ENCODE peak calls at places on chromosomes 5 and 9, in five cellular contexts. T is transverse colon, H is stomach, M is esophagus squamous epithelium, Z is A549. D is an unnamed sample. For H3K4me1 and H3K9me3, the result is how much of the 10 kb centered on the place peaks cover.

GRCh38 chr9:83013261-83013610 is 49.7 kb downstream of the RASEF start:
- DNase-seq in T (no peak), H (no peak), M (no peak), Z (peak), D (no peak)

GRCh38 chr5:131185523-131186104 is 14.9 kb downstream of the LYRM7 start:
- DNase-seq in T (no peak), H (no peak), M (no peak), Z (no peak), D (no peak)

GRCh38 chr5:55440188-55440646 is 94.5 kb downstream of the PLPP1 start:
- DNase-seq in T (no peak), H (no peak), M (no peak), Z (no peak), D (no peak)

GRCh38 chr5:160280384-160281090 is 31.8 kb downstream of the CCNJL start:
- DNase-seq in T (peak), H (no peak), M (no peak), Z (no peak), D (peak)

GRCh38 chr5:6827815-6828214 is 114.6 kb downstream of the TENT4A start:
- DNase-seq in T (no peak), H (no peak), M (no peak), Z (no peak), D (no peak)

GRCh38 chr9:95813923-95814322 is 61.6 kb upstream of the ERCC6L2 start:
- DNase-seq in T (no peak), H (no peak), M (no peak), Z (no peak), D (no peak)

GRCh38 chr5:60722416-60722815 is 22.4 kb upstream of the DEPDC1B start:
- DNase-seq in T (no peak), H (no peak), M (no peak), Z (no peak), D (no peak)

GRCh38 chr5:150511641-150512367 is 3.9 kb downstream of the NDST1 start:
- DNase-seq in T (peak), H (peak), M (no peak), Z (peak), D (no peak)

GRCh38 chr9:116099821-116100220 is 53.8 kb upstream of the PAPPA start:
- DNase-seq in T (no peak), H (no peak), M (no peak), Z (no peak), D (no peak)

GRCh38 chr5:112534564-112534963 is 115.5 kb upstream of the EPB41L4A start:
- DNase-seq in T (no peak), H (no peak), M (no peak), Z (no peak), D (no peak)

GRCh38 chr5:160317447-160317846 is 5.1 kb upstream of the CCNJL start:
- DNase-seq in T (no peak), H (peak), M (no peak), Z (no peak), D (no peak)

GRCh38 chr9:6667633-6668280 is 22.2 kb upstream of the GLDC start:
- DNase-seq in T (no peak), H (no peak), M (no peak), Z (peak), D (no peak)

GRCh38 chr5:111975133-111975532 is 218.1 kb upstream of the NREP start:
- DNase-seq in T (no peak), H (no peak), M (no peak), Z (no peak), D (no peak)

GRCh38 chr9:96603305-96604004 is 16.2 kb downstream of the CDC14B start:
- DNase-seq in T (no peak), H (no peak), M (no peak), Z (no peak), D (no peak)

GRCh38 chr9:81391457-81391825 is 297.9 kb downstream of the TLE1 start:
- DNase-seq in T (no peak), H (no peak), M (no peak), Z (no peak), D (no peak)

GRCh38 chr5:151671979-151672378 is 14.7 kb downstream of the SPARC start:
- DNase-seq in T (peak), H (no peak), M (no peak), Z (no peak), D (no peak)

GRCh38 chr9:35723908-35724307 is 8.1 kb downstream of the TLN1 start:
- DNase-seq in T (no peak), H (no peak), M (no peak), Z (no peak), D (no peak)

GRCh38 chr9:93651521-93651950 is 75.2 kb downstream of the PHF2 start:
- DNase-seq in T (peak), H (no peak), M (no peak), Z (no peak), D (no peak)

GRCh38 chr9:99287641-99288040 is 65.6 kb downstream of the SEC61B start:
- DNase-seq in T (no peak), H (no peak), M (no peak), Z (no peak), D (no peak)

GRCh38 chr9:112029921-112030444 is 133.4 kb downstream of the UGCG start:
- DNase-seq in T (no peak), H (peak), M (no peak), Z (peak), D (no peak)

GRCh38 chr5:32098291-32098690 is 75.8 kb downstream of the GOLPH3 start:
- DNase-seq in T (no peak), H (peak), M (no peak), Z (no peak), D (no peak)

GRCh38 chr9:113963914-113964739 is 88.0 kb downstream of the ZNF618 start:
- DNase-seq in T (no peak), H (no peak), M (no peak), Z (no peak), D (no peak)

GRCh38 chr9:4375424-4376195 is 75.7 kb upstream of the GLIS3 start:
- DNase-seq in T (no peak), H (no peak), M (no peak), Z (peak), D (no peak)

GRCh38 chr5:173245319-173246134 is 10.5 kb upstream of the NKX2-5 start:
- DNase-seq in T (no peak), H (no peak), M (no peak), Z (no peak), D (no peak)

DNA sequence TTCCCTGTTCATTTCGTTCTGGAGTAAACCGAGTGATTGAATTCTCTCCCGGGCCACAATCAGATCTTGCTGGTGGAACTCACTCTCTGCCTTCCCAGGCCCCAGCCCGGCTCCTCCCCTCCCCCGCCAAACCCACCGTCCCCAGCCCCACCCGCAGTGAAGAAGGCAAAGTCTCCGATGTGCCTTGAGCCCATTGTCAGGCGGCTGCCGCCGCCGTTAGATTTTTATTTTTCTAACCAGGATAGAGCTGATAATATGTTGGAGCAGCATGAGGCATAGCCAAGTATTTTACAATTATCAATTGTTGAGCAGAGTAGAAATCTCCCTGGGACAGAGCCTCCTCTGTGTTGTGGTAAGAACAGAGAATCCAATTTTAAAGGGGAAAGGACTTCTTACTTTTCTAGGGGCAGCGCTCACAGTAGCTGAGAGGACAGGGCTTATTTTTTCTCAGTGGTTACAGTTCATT is 1.2 kb downstream of the PSAT1 start:
- DNase-seq in T (no peak), H (no peak), M (no peak), Z (peak), D (no peak)
- H3K4me1 ChIP-seq in T (under half), H (under half), M (under half), Z (under half), D (under half)

DNA sequence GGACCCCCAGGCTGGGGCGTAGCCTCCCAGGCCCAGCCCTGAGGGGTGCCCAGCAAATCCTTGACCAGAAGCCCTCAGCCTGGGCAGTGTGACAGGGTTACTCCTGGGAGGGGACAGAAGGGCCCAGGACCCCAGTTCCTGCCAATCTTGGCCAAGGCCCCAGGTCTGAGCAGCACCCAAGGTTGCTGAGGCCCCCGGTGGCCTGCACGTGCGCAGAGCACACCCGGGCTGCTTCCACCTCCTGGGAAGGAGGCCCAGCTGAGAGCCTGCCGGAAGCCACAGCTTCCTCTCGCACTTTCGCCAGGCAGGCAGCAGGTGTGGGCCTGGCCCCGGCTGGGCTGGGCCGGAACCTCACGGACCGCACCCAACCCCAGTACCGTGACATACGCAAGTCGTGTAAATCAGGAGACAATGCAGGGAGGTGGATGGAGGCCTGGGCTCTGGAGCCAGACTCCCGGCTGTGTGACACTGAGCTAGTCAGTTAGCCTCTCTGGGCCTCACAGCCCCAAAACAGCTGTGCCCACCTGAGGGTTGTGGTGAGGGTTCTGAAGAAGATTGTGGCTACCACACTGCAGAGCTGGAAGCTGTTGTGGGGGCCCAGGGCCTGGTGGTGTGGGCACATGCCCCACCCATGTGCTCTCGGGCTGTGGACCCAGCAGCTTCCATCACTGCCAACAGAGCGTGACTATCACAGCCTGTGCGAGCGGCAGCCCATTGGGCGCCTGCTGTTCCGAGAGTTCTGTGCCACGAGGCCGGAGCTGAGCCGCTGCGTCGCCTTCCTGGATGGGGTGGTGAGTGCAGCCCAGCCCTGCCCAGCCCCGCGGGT is 5.1 kb downstream of the GRK6 start:
- DNase-seq in T (peak), H (peak), M (no peak), Z (no peak), D (peak)
- TF ChIP-seq POLR2A in T (no peak), H (no peak), M (no peak), Z (no peak), D (no peak)

DNA sequence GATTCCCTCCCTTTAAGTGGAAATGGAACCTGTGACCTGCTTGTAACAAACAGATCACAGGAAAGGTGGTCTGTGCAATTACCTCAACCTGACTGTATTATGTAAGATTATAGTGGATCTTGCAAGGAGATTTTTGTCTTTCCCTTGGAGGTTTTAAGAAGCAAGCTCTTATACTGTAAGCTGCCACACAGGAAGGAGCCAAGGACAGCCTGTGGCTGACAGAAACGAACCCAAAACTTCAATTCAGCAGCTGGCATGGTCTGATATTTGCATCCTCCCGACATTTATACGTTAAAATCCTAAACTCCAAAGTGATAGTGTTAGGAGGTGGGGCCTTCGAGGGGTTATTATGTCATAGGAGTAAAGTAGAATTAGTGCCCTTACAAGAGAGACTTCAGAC is 711.8 kb upstream of the CTNND2 start:
- DNase-seq in T (no peak), H (no peak), M (no peak), Z (no peak), D (no peak)
- H3K9me3 ChIP-seq in T (under half), H (under half), M (under half), Z (under half), D (under half)

DNA sequence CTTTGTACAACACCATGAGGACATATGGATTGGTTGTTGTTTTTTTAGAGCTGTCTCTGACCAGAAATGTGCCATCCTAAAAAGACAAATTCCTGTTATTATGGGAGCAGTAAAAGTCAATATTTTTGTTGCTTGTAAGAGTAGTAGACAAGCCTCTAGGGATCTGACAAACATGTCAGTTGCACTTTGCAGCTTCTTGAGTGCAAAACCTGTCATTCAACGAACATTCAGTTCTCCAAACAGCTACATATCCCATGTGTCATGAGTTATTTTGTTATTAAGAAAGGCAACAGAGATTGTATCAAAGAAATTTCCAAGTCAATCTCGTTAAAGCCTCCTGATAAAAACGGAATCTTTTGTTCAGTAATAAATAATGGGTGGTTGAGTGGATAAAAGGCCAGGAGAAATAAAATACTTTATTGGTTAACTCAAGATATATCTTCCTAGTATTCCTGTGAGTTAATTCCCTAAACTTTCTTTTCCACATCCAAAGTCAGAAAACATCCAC is 18.1 kb downstream of the C5orf58 start:
- DNase-seq in T (no peak), H (no peak), M (no peak), Z (no peak), D (no peak)
- H3K4me1 ChIP-seq in T (under half), H (under half), M (under half), Z (under half), D (under half)

GRCh38 chr5:1484416-1485319 is 39.1 kb downstream of the LPCAT1 start:
- DNase-seq in T (no peak), H (no peak), M (no peak), Z (no peak), D (no peak)

GRCh38 chr5:1483856-1484255 is 38.6 kb upstream of the SLC6A3 start:
- DNase-seq in T (no peak), H (no peak), M (no peak), Z (no peak), D (no peak)

GRCh38 chr5:1486271-1486670 is 37.5 kb downstream of the LPCAT1 start:
- DNase-seq in T (no peak), H (no peak), M (no peak), Z (no peak), D (no peak)

GRCh38 chr5:1487079-1487764 is 36.5 kb downstream of the LPCAT1 start:
- DNase-seq in T (no peak), H (no peak), M (no peak), Z (no peak), D (no peak)

DNA sequence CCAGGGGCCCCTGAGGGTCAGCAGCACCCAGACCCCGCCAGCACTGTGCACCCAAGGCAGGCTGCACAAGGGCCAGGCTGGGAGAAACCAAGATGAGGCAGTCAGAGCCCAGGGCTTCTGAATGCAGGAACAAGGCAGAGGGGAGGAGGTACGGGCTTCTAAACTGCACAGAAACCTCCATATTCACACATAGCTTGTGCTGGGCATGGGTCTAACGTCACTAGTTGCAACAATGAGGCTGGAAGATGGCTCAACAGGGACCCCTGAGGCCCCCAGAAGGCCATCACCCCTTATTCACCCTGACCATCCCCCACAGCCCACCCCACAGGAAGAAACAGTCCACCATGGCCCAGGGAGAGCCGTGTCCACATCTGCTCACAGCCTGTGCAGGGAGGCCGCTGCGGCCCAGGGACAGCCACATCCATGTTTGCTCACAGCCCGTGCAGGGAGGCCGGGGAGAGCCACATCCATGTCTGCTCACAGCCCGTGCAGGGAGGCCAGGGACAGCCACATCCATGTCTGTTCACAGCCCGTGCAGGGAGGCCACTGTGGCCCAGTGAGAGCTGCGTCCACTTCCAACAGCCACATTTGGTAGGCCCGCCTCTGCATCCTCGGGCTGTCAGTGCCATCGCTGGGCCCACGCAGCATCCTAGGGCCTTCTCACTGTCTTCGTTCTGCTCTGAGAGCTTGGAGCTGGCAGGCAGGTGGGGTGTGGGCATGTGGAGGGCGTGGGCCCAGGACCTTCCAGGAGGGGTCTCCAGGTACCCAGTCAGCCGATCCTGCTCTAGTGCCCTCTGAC is 38.2 kb downstream of the LPCAT1 start:
- DNase-seq in T (no peak), H (no peak), M (no peak), Z (no peak), D (no peak)
- TF ChIP-seq POLR2A in T (no peak), H (no peak), M (no peak), Z (no peak), D (no peak)

GRCh38 chr5:3209918-3210317 is 385.7 kb upstream of the IRX1 start:
- DNase-seq in T (no peak), H (no peak), M (no peak), Z (no peak), D (no peak)
- H3K9me3 ChIP-seq in T (under half), H (under half), M (under half), Z (under half), D (under half)

GRCh38 chr5:51556833-51557232 is 173.6 kb downstream of the ISL1 start:
- DNase-seq in T (no peak), H (no peak), M (no peak), Z (no peak), D (no peak)
- H3K4me1 ChIP-seq in T (under half), H (under half), M (under half), Z (under half), D (under half)

DNA sequence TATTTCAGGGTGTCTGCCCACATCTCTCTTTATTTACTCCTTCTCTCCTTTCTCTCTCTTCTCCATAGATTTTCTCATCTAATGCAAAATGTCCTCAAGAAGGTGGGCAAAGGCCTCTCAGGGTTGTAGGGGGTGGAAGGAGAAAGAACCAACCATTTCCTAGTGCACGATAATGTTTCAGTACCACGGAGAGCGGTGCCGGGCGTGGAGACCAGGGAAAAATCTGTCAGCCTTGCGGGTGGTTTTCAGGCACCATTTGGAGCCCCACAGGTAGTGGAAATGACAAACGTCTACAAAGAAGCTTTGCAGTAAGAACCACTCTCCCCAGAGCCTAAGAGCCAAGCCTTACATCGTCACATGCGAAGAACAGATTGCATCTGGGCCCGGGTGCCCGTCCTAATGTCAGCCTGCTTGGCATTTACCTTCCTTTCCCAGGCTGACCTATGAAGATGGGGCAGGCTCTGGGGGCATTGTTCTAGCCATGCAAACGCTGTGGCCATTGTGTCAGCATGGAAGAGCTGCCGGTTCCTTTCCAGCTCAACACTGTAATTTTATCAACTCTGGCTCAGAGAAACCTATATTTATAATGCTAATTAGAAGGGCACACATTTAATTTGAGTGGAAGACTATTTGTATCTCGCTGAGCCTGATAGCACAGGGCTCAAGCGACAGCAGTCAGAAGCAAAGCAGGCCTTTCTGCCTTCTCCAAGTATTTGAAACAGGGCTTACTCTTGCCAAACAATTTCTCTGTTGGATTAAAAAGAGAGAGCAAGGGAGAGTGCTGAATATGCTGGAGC is 430.1 kb upstream of the WWC1 start:
- DNase-seq in T (no peak), H (no peak), M (no peak), Z (no peak), D (no peak)
- TF ChIP-seq POLR2A in T (no peak), H (no peak), M (no peak), Z (no peak), D (no peak)

DNA sequence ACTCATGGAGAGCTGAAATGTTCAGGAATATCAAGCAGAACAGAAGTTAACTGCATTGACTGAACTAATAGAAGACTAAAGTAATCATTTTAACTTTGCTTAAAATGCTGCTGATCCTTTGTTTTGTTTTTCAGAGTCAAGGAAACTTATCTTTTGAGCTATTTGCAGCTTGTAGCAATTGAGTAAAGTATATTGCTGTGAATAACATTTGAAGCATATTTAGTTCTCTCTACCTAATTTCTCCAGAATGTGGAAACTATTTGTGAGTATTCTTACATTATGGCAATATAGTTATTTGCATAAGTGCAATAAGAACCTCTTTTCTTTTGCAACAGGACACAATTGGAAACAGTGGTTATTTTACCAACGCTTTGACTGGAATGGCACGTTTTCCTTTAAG is 5.3 kb upstream of the SOX30 start:
- DNase-seq in T (no peak), H (no peak), M (no peak), Z (no peak), D (no peak)
- H3K9me3 ChIP-seq in T (under half), H (under half), M (under half), Z (under half), D (under half)

D was measured in Peyer's patch.